ENCODE peak calls at places on chromosomes 13 and 19, in seven cellular contexts. N is CD8-positive, alpha-beta T cell; M is H1; S is heart left ventricle; K is left ventricle myocardium inferior; A is fibroblast of villous mesenchyme; O is IMR-90. J is an unnamed sample.
A peak's percentile ranks its signal among the peaks of the same experiment; 100 is the strongest.

GRCh38 chr13:97873398-97873797 is 80.1 kb upstream of the IPO5 start:
- DNase-seq in S (no peak), A (no peak), O (no peak), N (no peak), K (no peak), M (peak; percentile 3), J (no peak)

GRCh38 chr13:20093946-20094345 is 66.9 kb downstream of the GJA3 start:
- DNase-seq in K (no peak), N (no peak), M (no peak), S (no peak), A (no peak), O (no peak), J (no peak)

GRCh38 chr13:23750383-23751121 is 138.6 kb downstream of the MIPEP start:
- DNase-seq in M (no peak), S (no peak), K (no peak), N (no peak), A (peak; percentile 72), O (peak; percentile 27), J (no peak)

GRCh38 chr13:97567510-97568243 is 133.7 kb downstream of the RAP2A start:
- DNase-seq in O (peak; percentile 50), M (no peak), K (no peak), S (no peak), A (peak; percentile 66), N (no peak), J (no peak)

GRCh38 chr19:1618157-1619093 is 13.2 kb upstream of the UQCR11 start:
- DNase-seq in M (peak; percentile 73), A (peak; percentile 5), O (no peak), S (no peak), K (no peak), N (no peak), J (no peak)

GRCh38 chr19:39582442-39582841 is 19.9 kb upstream of the LGALS13 start:
- DNase-seq in O (no peak), A (no peak), K (no peak), N (no peak), M (no peak), S (no peak), J (no peak)

GRCh38 chr13:38543561-38543960 is 143.3 kb upstream of the FREM2 start:
- DNase-seq in S (no peak), M (no peak), K (no peak), A (no peak), N (no peak), O (no peak), J (peak; percentile 32)

GRCh38 chr13:98466634-98467236 is 110.2 kb downstream of the STK24 start:
- DNase-seq in S (no peak), K (no peak), O (peak; percentile 55), N (no peak), A (peak; percentile 52), M (peak; percentile 94), J (no peak)

GRCh38 chr13:98906746-98907502 is 70.9 kb downstream of the DOCK9 start:
- DNase-seq in K (no peak), N (no peak), A (no peak), M (no peak), S (no peak), O (no peak), J (no peak)

GRCh38 chr19:3608750-3609322 is 2.2 kb upstream of the TBXA2R start:
- DNase-seq in A (no peak), N (no peak), M (no peak), K (peak; percentile 58), O (no peak), S (peak; percentile 74), J (no peak)

GRCh38 chr13:113148940-113149503 is 9.4 kb upstream of the PROZ start:
- DNase-seq in K (no peak), N (no peak), S (no peak), A (no peak), O (no peak), M (peak; percentile 43), J (no peak)

GRCh38 chr13:41458187-41458938 is 1.0 kb downstream of the RGCC start:
- DNase-seq in M (peak; percentile 63), O (peak; percentile 46), K (peak; percentile 26), S (peak; percentile 32), N (peak; percentile 32), A (no peak), J (no peak)

GRCh38 chr13:98801626-98802418 is 49.4 kb upstream of the SLC15A1 start:
- DNase-seq in N (no peak), O (no peak), K (no peak), M (peak; percentile 34), A (no peak), S (no peak), J (no peak)

DNA sequence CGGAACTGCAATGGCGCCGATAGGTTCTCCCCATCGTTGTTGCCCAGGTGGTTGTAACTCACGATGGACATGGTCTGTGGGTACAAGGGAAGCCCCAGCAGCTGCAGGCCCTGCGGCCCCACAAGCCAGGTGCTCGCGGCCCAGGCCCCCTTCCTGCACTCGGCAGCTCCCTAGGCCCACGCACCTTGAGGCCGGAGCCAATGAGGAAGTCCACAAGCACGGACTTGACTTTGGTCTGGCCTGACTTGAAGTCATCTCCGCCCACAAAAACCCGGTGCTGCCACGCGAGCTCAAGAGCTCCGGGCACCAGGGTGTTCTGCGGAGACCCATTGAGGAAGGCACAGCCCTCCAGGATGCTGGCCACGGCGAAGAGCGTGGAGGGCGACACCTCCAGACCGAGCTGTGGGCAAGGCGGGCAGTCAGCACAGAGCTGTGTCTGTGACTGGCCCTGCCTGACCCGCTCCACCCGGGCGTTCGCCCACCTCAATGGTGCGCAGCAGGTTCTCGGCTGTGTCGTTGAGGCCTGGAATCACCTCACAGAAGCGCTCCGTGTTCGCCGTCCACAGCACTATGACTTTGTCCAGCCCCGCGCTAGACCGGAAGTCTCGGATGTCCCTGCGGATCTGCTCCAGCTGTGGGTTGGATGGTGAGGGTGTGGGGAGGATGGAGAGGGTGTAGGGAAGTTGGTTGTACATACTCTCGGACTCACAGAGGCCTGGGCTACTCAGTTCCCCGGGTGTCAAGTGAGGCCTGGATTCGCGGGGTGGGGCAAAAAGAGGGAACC is 1.9 kb downstream of the ISYNA1 start:
- DNase-seq in M (no peak), N (no peak), S (peak; percentile 61), O (no peak), A (no peak), K (no peak), J (no peak)
- H3K4me3 ChIP-seq in M (no peak overlapping the region), N (peak overlapping the region; percentile 65), S (no peak overlapping the region), O (no peak overlapping the region), A (peak overlapping the region; percentile 81), K (peak overlapping the region; percentile 84), J (peak overlapping the region; percentile 60)

GRCh38 chr13:76971215-76971614 is 20.7 kb upstream of the CLN5 start:
- DNase-seq in N (no peak), S (no peak), O (no peak), K (no peak), M (no peak), A (no peak), J (no peak)

GRCh38 chr13:76969488-76970365 is 21.4 kb downstream of the ACOD1 start:
- DNase-seq in M (no peak), S (no peak), A (peak; percentile 10), O (no peak), K (no peak), N (no peak), J (no peak)

GRCh38 chr13:76967031-76967430 is 18.7 kb downstream of the ACOD1 start:
- DNase-seq in O (no peak), A (no peak), N (no peak), M (no peak), S (no peak), K (no peak), J (no peak)

GRCh38 chr13:76968041-76968440 is 19.7 kb downstream of the ACOD1 start:
- DNase-seq in N (no peak), O (no peak), M (no peak), S (no peak), A (no peak), K (no peak), J (no peak)

DNA sequence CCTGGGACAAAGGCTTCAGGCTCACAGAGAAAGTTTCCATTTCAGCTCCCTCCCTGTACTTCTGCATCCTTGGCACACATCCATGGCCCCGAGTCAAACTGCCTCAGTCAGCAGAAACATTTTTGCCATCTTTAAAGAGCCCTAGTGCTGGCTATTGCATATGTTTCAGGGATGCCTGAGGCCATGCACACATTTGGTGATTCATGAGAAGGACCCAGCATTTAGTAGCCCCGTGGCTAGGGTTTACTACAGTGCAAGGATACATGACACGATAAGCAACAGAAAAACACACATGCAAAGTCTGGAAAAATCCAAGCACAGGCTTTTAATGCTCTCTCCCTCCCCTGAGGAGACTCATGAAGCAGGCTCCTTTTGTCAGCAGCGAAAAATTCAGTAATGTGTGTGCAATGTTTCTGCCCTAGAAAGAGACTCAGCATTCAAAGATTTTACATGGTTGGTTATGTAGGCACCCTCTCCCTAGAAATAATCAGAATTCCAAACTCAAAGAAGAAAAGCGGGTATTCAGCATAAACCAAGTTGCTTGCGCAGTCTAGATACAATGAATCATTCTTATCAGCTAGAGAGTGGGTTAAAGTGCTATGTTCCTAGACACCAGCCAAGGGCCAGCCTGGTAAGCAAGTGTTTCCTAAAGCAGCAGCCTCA is 17.6 kb downstream of the ACOD1 start:
- DNase-seq in K (peak; percentile 55), O (peak; percentile 61), M (no peak), A (peak; percentile 82), N (no peak), S (peak; percentile 58), J (peak; percentile 70)
- TF ChIP-seq CTCF in K (no peak), O (no peak), M (no peak), A (no peak), N (no peak), S (no peak), J (no peak)

GRCh38 chr19:50275577-50276368 is 53.4 kb downstream of the KCNC3 start:
- DNase-seq in O (no peak), M (no peak), A (no peak), K (no peak), N (no peak), S (no peak), J (no peak)
- H3K4me3 ChIP-seq in O (no peak overlapping the region), M (no peak overlapping the region), A (no peak overlapping the region), K (no peak overlapping the region), N (no peak overlapping the region), S (no peak overlapping the region), J (no peak overlapping the region)

GRCh38 chr13:101811881-101812280 is 359.4 kb downstream of the ITGBL1 start:
- DNase-seq in S (no peak), M (no peak), K (no peak), O (no peak), N (no peak), A (no peak), J (no peak)

GRCh38 chr13:101811440-101811839 is 359.0 kb downstream of the ITGBL1 start:
- DNase-seq in N (no peak), K (no peak), A (no peak), O (no peak), S (no peak), M (no peak), J (no peak)
- TF ChIP-seq CTCF in N (no peak), K (no peak), A (no peak), O (no peak), S (no peak), M (no peak), J (no peak)

GRCh38 chr19:42108527-42109389 is 23.5 kb downstream of the POU2F2 start:
- DNase-seq in O (peak; percentile 89), A (peak; percentile 88), M (peak; percentile 95), K (peak; percentile 67), S (peak; percentile 65), N (peak; percentile 86), J (peak; percentile 76)
- H3K4me3 ChIP-seq in O (no peak overlapping the region), A (no peak overlapping the region), M (no peak overlapping the region), K (no peak overlapping the region), S (no peak overlapping the region), N (no peak overlapping the region), J (no peak overlapping the region)